ENCODE peak calls at places on chromosomes 4 and X, in six cellular contexts. X, G, D, Y, I and Q are unnamed samples. For H3K36me3, the result is how much of the 10 kb centered on the place peaks cover.

GRCh38 chr4:75542824-75543223 is 13.0 kb upstream of the ODAPH start:
- DNase-seq in Y (no peak), D (peak), X (no peak), I (no peak), G (peak), Q (peak)

GRCh38 chr4:92253986-92254671 is 49.6 kb upstream of the GRID2 start:
- DNase-seq in X (no peak), I (no peak), D (no peak), Y (no peak), G (no peak), Q (no peak)

GRCh38 chrX:39755152-39756032 is 342.4 kb downstream of the BCOR start:
- DNase-seq in I (peak), G (peak), X (peak), D (peak), Y (peak), Q (peak)

GRCh38 chrX:107485019-107485418 is 35.6 kb downstream of the FRMPD3 start:
- DNase-seq in I (no peak), D (no peak), Y (no peak), G (peak), X (no peak), Q (no peak)

GRCh38 chr4:100356172-100356571 is 161.7 kb downstream of the EMCN start:
- DNase-seq in X (no peak), D (no peak), Y (no peak), I (no peak), G (no peak), Q (no peak)

GRCh38 chrX:15686818-15687685 is 22.4 kb upstream of the CLTRN start:
- DNase-seq in I (peak), Y (peak), X (no peak), D (peak), G (peak), Q (no peak)

GRCh38 chr4:10703146-10703545 is 18.6 kb upstream of the CLNK start:
- DNase-seq in X (no peak), I (no peak), Y (no peak), D (no peak), G (peak), Q (no peak)

GRCh38 chr4:6999172-7000086 is 43.7 kb upstream of the TADA2B start:
- DNase-seq in X (no peak), Y (no peak), D (peak), G (no peak), I (no peak), Q (no peak)

GRCh38 chr4:134251322-134251721 is 49.7 kb upstream of the PABPC4L start:
- DNase-seq in X (no peak), G (no peak), I (no peak), Y (no peak), D (no peak), Q (no peak)

GRCh38 chr4:54482529-54482961 is 175.2 kb upstream of the KIT start:
- DNase-seq in Y (no peak), X (no peak), D (peak), G (peak), I (no peak), Q (no peak)

GRCh38 chr4:3311095-3311372 is 18.2 kb downstream of the RGS12 start:
- DNase-seq in D (peak), Y (no peak), I (peak), G (no peak), X (peak), Q (no peak)

GRCh38 chr4:15577508-15577907 is 77.6 kb downstream of the FBXL5 start:
- DNase-seq in Y (no peak), I (no peak), G (peak), X (no peak), D (peak), Q (no peak)

GRCh38 chr4:79050521-79050880 is 111.3 kb upstream of the PAQR3 start:
- DNase-seq in D (no peak), X (no peak), Y (peak), I (peak), G (no peak), Q (no peak)

GRCh38 chr4:54277691-54278090 is 48.6 kb downstream of the PDGFRA start:
- DNase-seq in Y (peak), X (no peak), G (peak), I (no peak), D (peak), Q (peak)

GRCh38 chr4:72505314-72505744 is 63.7 kb downstream of the ADAMTS3 start:
- DNase-seq in X (no peak), I (no peak), D (peak), Y (no peak), G (peak), Q (peak)

GRCh38 chr4:114208747-114209146 is 229.3 kb upstream of the ARSJ start:
- DNase-seq in Y (no peak), I (no peak), G (peak), D (no peak), X (no peak), Q (no peak)

GRCh38 chr4:28842271-28842670 is 1877.9 kb upstream of the PCDH7 start:
- DNase-seq in G (no peak), Y (no peak), D (no peak), I (no peak), X (no peak), Q (no peak)

GRCh38 chr4:155376387-155377268 is at the start of gene MAP9:
- DNase-seq in D (peak), I (peak), G (peak), Y (peak), X (peak), Q (peak)

GRCh38 chr4:88060431-88060830 is 53.0 kb downstream of the PKD2 start:
- DNase-seq in I (no peak), D (no peak), G (peak), Y (no peak), X (no peak), Q (no peak)

GRCh38 chr4:88058295-88058694 is 50.9 kb downstream of the PKD2 start:
- DNase-seq in X (no peak), D (no peak), G (no peak), Y (no peak), I (no peak), Q (no peak)

GRCh38 chr4:88059781-88060180 is 52.3 kb downstream of the PKD2 start:
- DNase-seq in X (no peak), D (no peak), G (no peak), Y (no peak), I (no peak), Q (no peak)

GRCh38 chr4:88054229-88054628 is 46.8 kb downstream of the PKD2 start:
- DNase-seq in I (no peak), X (no peak), D (no peak), Y (no peak), G (peak), Q (no peak)

DNA sequence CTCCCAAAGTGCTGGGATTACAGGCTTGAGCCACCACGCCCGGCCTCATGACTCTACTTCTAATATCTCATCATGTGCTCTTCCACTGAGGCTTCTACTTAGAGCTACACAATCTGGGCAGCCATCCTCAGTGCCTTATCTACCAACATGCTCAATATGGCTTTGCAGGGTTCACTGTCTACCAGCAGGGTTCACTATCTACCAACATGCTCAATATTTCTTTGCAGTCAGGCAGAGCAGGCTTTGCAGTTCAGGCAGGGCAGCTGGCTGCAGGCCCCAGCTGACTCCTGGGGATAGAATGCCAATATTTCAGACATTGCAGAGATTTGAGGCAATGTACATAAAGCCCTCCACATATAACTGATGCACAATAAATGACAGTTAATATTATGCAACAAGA is 47.5 kb downstream of the PKD2 start:
- DNase-seq in X (no peak), G (peak), D (peak), I (peak), Y (peak), Q (no peak)
- TF ChIP-seq CTCF in X (no peak), G (peak), D (peak), I (peak), Y (peak), Q (peak)

GRCh38 chr4:183876268-183876934 is 28.7 kb upstream of the STOX2 start:
- DNase-seq in I (no peak), D (peak), X (peak), Y (peak), G (peak), Q (peak)
- H3K4me3 ChIP-seq in I (no peak), D (peak), X (peak), Y (no peak), G (peak), Q (no peak)

GRCh38 chr4:1986578-1987210 is 22.1 kb downstream of the NELFA start:
- DNase-seq in X (peak), Y (no peak), D (peak), I (peak), G (no peak), Q (no peak)
- H3K36me3 ChIP-seq in X (half or more), Y (under half), D (under half), I (under half), G (under half), Q (under half)

GRCh38 chr4:168995537-168996295 is 14.3 kb downstream of the CBR4 start:
- DNase-seq in G (no peak), Y (no peak), X (no peak), D (no peak), I (no peak), Q (no peak)

GRCh38 chr4:168994961-168995360 is 15.1 kb downstream of the CBR4 start:
- DNase-seq in D (no peak), G (no peak), Y (no peak), I (no peak), X (no peak), Q (no peak)

GRCh38 chr4:168998596-168998995 is 11.5 kb downstream of the CBR4 start:
- DNase-seq in G (no peak), X (no peak), I (no peak), Y (no peak), D (no peak), Q (no peak)

GRCh38 chr4:168999836-169000235 is 10.2 kb downstream of the CBR4 start:
- DNase-seq in Y (no peak), D (no peak), I (no peak), X (no peak), G (peak), Q (no peak)

DNA sequence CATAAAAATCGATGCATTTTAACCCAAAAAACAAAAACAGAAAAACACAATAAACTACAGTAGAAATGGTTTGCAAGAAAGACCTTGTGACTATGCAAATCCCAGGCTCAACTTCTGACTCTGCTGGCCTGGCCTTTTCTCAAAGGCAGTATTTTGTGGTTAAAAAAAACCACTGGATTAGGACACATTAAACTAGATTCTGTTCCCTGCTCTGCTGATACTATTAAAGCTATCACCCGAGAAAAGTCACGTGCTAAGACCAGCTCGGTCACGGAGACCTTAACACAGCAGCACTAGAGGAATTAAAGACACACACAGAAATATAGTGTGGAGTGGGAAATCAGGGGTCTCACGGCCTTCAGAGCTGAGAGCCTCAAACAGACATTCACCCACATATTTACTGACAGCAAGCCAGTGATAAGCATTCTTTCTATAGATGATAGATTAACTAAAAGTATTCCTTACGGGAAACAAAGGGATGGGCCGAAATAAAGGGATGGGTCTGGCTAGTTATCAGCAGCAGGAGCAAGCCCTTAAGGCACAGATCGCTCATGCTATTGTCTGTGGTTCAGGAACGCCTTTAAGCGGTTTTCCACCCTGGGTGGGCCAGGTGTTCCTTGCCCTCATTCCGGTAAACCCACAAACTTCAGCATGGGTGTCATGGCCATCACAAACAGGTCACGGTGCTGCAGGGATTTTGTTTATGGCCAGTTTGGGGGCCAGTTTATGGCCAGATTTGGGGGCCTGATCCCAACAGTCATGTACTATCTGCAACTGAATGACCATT is 16.1 kb downstream of the CBR4 start:
- DNase-seq in G (peak), I (no peak), Y (no peak), X (no peak), D (peak), Q (peak)
- TF ChIP-seq CTCF in G (no peak), I (no peak), Y (no peak), X (no peak), D (no peak), Q (no peak)